ENCODE peak calls at places on chromosomes 5 and 9, in eight cellular contexts. I is NCI-H1105 treated with DMSO at 0.1 percent for 48 hours; Z is neural crest cell; S is uterus; E is WTC11; Y is transverse colon; T is anterior cingulate cortex; G is stimulated activated naive CD8-positive, alpha-beta T cell treated with anti-CD3 and anti-CD28 coated beads, Interleukin-15, amount 100 ng/mL, for 72 hours. C is an unnamed sample.

GRCh38 chr9:125238127-125238914 is 2.8 kb downstream of the HSPA5 start:
- DNase-seq in Y (no peak), Z (no peak), E (no peak), I (no peak), S (no peak), T (no peak), G (no peak), C (no peak)

GRCh38 chr5:176778921-176779465 is 31.4 kb upstream of the UNC5A start:
- DNase-seq in T (no peak), Z (no peak), E (no peak), Y (no peak), I (no peak), S (no peak), G (no peak), C (no peak)

GRCh38 chr5:50744761-50745160 is 78.3 kb downstream of the PARP8 start:
- DNase-seq in G (no peak), Z (no peak), T (no peak), S (no peak), I (no peak), E (no peak), Y (no peak), C (no peak)

GRCh38 chr5:113345261-113345940 is 89.4 kb downstream of the TSSK1B start:
- DNase-seq in Z (no peak), G (no peak), E (no peak), T (no peak), I (peak), S (no peak), Y (no peak), C (no peak)

GRCh38 chr5:93532370-93532769 is 48.6 kb downstream of the NR2F1-AS1 start:
- DNase-seq in G (no peak), E (no peak), S (peak), Z (no peak), I (no peak), Y (peak), T (no peak), C (no peak)

GRCh38 chr9:115328228-115328627 is 210.3 kb upstream of the TNC start:
- DNase-seq in Z (no peak), E (no peak), S (peak), Y (peak), I (no peak), G (no peak), T (no peak), C (no peak)

GRCh38 chr9:106419737-106420136 is 443.2 kb upstream of the ZNF462 start:
- DNase-seq in G (no peak), Z (no peak), T (no peak), Y (no peak), I (no peak), S (no peak), E (no peak), C (no peak)

GRCh38 chr5:151721812-151722391 is 35.2 kb upstream of the SPARC start:
- DNase-seq in T (no peak), Z (no peak), S (no peak), I (no peak), Y (no peak), E (no peak), G (no peak), C (no peak)

GRCh38 chr9:136171009-136171800 is 33.7 kb downstream of the LHX3 start:
- DNase-seq in T (no peak), E (peak), G (no peak), I (peak), Y (no peak), S (no peak), Z (no peak), C (peak)

GRCh38 chr5:144405986-144406385 is 235.3 kb downstream of the KCTD16 start:
- DNase-seq in Z (no peak), I (no peak), Y (no peak), G (no peak), S (no peak), E (no peak), T (no peak), C (no peak)

GRCh38 chr5:117497626-117498025 is 923.0 kb upstream of the SEMA6A start:
- DNase-seq in I (no peak), T (no peak), Y (no peak), G (no peak), Z (no peak), E (no peak), S (no peak), C (no peak)

GRCh38 chr5:102754499-102755424 is at the start of gene PAM:
- DNase-seq in G (peak), I (peak), Y (peak), S (peak), Z (peak), T (peak), E (peak), C (peak)